ENCODE peak calls at places on chromosomes 6 and 20, in seven cellular contexts. One of them, this sample, is unnamed.

GRCh38 chr6:67045076-67045475 is 1338.0 kb upstream of the EYS start:
- DNase-seq in breast epithelium: no peak
- DNase-seq in CD4-positive, alpha-beta T cell: no peak
- DNase-seq in upper lobe of right lung: no peak
- DNase-seq in mammary epithelial cell: no peak
- DNase-seq in neuronal stem cell: no peak
- DNase-seq in A549: no peak
- DNase-seq in this sample: no peak

GRCh38 chr6:111922454-111923297 is 49.4 kb upstream of the FYN start:
- DNase-seq in breast epithelium: no peak
- DNase-seq in CD4-positive, alpha-beta T cell: no peak
- DNase-seq in upper lobe of right lung: no peak
- DNase-seq in mammary epithelial cell: peak
- DNase-seq in neuronal stem cell: no peak
- DNase-seq in A549: no peak
- DNase-seq in this sample: peak

GRCh38 chr6:136791296-136792065 is 796 bp downstream of the MAP3K5 start:
- DNase-seq in breast epithelium: no peak
- DNase-seq in CD4-positive, alpha-beta T cell: peak
- DNase-seq in upper lobe of right lung: peak
- DNase-seq in mammary epithelial cell: peak
- DNase-seq in neuronal stem cell: peak
- DNase-seq in A549: peak
- DNase-seq in this sample: peak

GRCh38 chr6:11535801-11536230 is 1.7 kb upstream of the TMEM170B start:
- DNase-seq in breast epithelium: no peak
- DNase-seq in CD4-positive, alpha-beta T cell: no peak
- DNase-seq in upper lobe of right lung: no peak
- DNase-seq in mammary epithelial cell: peak
- DNase-seq in neuronal stem cell: no peak
- DNase-seq in A549: no peak
- DNase-seq in this sample: peak

GRCh38 chr6:161891542-161891941 is 617.7 kb upstream of the AGPAT4 start:
- DNase-seq in breast epithelium: no peak
- DNase-seq in CD4-positive, alpha-beta T cell: no peak
- DNase-seq in upper lobe of right lung: no peak
- DNase-seq in mammary epithelial cell: no peak
- DNase-seq in neuronal stem cell: no peak
- DNase-seq in A549: no peak
- DNase-seq in this sample: no peak

GRCh38 chr6:34248198-34248726 is 544 bp downstream of the SMIM29 start:
- DNase-seq in breast epithelium: no peak
- DNase-seq in CD4-positive, alpha-beta T cell: no peak
- DNase-seq in upper lobe of right lung: peak
- DNase-seq in mammary epithelial cell: peak
- DNase-seq in neuronal stem cell: no peak
- DNase-seq in A549: no peak
- DNase-seq in this sample: peak

GRCh38 chr20:62203378-62204030 is 16.6 kb downstream of the HRH3 start:
- DNase-seq in breast epithelium: no peak
- DNase-seq in CD4-positive, alpha-beta T cell: no peak
- DNase-seq in upper lobe of right lung: no peak
- DNase-seq in mammary epithelial cell: no peak
- DNase-seq in neuronal stem cell: no peak
- DNase-seq in A549: no peak
- DNase-seq in this sample: no peak

GRCh38 chr20:17602493-17602892 is 32.6 kb downstream of the DSTN start:
- DNase-seq in breast epithelium: no peak
- DNase-seq in CD4-positive, alpha-beta T cell: no peak
- DNase-seq in upper lobe of right lung: no peak
- DNase-seq in mammary epithelial cell: no peak
- DNase-seq in neuronal stem cell: no peak
- DNase-seq in A549: no peak
- DNase-seq in this sample: no peak

GRCh38 chr6:84553527-84553926 is 210.9 kb downstream of the TBX18 start:
- DNase-seq in breast epithelium: no peak
- DNase-seq in CD4-positive, alpha-beta T cell: no peak
- DNase-seq in upper lobe of right lung: no peak
- DNase-seq in mammary epithelial cell: no peak
- DNase-seq in neuronal stem cell: no peak
- DNase-seq in A549: no peak
- DNase-seq in this sample: no peak

GRCh38 chr6:31692353-31692752 is 10.8 kb downstream of the ABHD16A start:
- DNase-seq in breast epithelium: no peak
- DNase-seq in CD4-positive, alpha-beta T cell: no peak
- DNase-seq in upper lobe of right lung: no peak
- DNase-seq in mammary epithelial cell: no peak
- DNase-seq in neuronal stem cell: no peak
- DNase-seq in A549: no peak
- DNase-seq in this sample: no peak

GRCh38 chr20:35698298-35699126 is 640 bp downstream of the NFS1 start:
- DNase-seq in breast epithelium: no peak
- DNase-seq in CD4-positive, alpha-beta T cell: no peak
- DNase-seq in upper lobe of right lung: peak
- DNase-seq in mammary epithelial cell: no peak
- DNase-seq in neuronal stem cell: peak
- DNase-seq in A549: peak
- DNase-seq in this sample: peak